ENCODE peak calls at places on chromosomes 2 and 18, in four cellular contexts. Q, D, P and H are unnamed samples. For H3K27me3, the result is how much of the 10 kb centered on the place peaks cover.

GRCh38 chr2:175049671-175050070 is 44.5 kb upstream of the CHN1 start:
- DNase-seq in Q (no peak), D (no peak), P (no peak), H (peak)

GRCh38 chr2:36455011-36455410 is 99.4 kb downstream of the CRIM1 start:
- DNase-seq in Q (no peak), D (no peak), P (no peak), H (no peak)

GRCh38 chr2:1769703-1770422 is 25.5 kb upstream of the PXDN start:
- DNase-seq in Q (peak), D (peak), P (peak), H (peak)

GRCh38 chr2:193276069-193276468 is 1081.3 kb upstream of the TMEFF2 start:
- DNase-seq in Q (no peak), D (no peak), P (no peak), H (no peak)

GRCh38 chr2:118667366-118667765 is 180.1 kb downstream of the EN1 start:
- DNase-seq in Q (no peak), D (no peak), P (no peak), H (peak)

GRCh38 chr18:78073275-78073674 is 823.6 kb downstream of the GALR1 start:
- DNase-seq in Q (no peak), D (no peak), P (peak), H (no peak)

GRCh38 chr2:170973225-170973491 is 44.1 kb downstream of the GORASP2 start:
- DNase-seq in Q (no peak), D (no peak), P (no peak), H (no peak)

GRCh38 chr2:109435866-109436634 is 177.7 kb downstream of the SEPTIN10 start:
- DNase-seq in Q (no peak), D (no peak), P (no peak), H (peak)

GRCh38 chr2:74178211-74179062 is at the start of gene MOB1A:
- DNase-seq in Q (peak), D (peak), P (peak), H (peak)

GRCh38 chr2:73103018-73103542 is 9.7 kb downstream of the RAB11FIP5 start:
- DNase-seq in Q (no peak), D (peak), P (no peak), H (no peak)

GRCh38 chr18:3995476-3996102 is 459.5 kb downstream of the DLGAP1 start:
- DNase-seq in Q (peak), D (peak), P (peak), H (peak)

GRCh38 chr18:31281437-31281836 is 36.5 kb upstream of the DSG1 start:
- DNase-seq in Q (no peak), D (no peak), P (no peak), H (no peak)

GRCh38 chr2:112942654-112943002 is 31.7 kb downstream of the IL37 start:
- DNase-seq in Q (no peak), D (no peak), P (peak), H (no peak)

GRCh38 chr2:196170202-196170680 is 1.1 kb downstream of the STK17B start:
- DNase-seq in Q (peak), D (peak), P (peak), H (peak)

GRCh38 chr2:217162533-217162932 is 302.7 kb upstream of the TNP1 start:
- DNase-seq in Q (no peak), D (no peak), P (peak), H (peak)

GRCh38 chr2:130913891-130914290 is 77.2 kb downstream of the ARHGEF4 start:
- DNase-seq in Q (no peak), D (no peak), P (no peak), H (no peak)

GRCh38 chr2:64939332-64939917 is 49.8 kb upstream of the SLC1A4 start:
- DNase-seq in Q (no peak), D (no peak), P (no peak), H (no peak)

GRCh38 chr18:65415167-65415566 is 335.6 kb upstream of the CDH7 start:
- DNase-seq in Q (no peak), D (no peak), P (no peak), H (no peak)

GRCh38 chr2:121018136-121019057 is 266.6 kb downstream of the TFCP2L1 start:
- DNase-seq in Q (no peak), D (no peak), P (no peak), H (peak)

GRCh38 chr2:39704540-39704939 is 38.8 kb downstream of the TMEM178A start:
- DNase-seq in Q (no peak), D (no peak), P (no peak), H (no peak)

GRCh38 chr2:73984922-73985317 is 210 bp downstream of the TET3 start:
- DNase-seq in Q (peak), D (peak), P (peak), H (no peak)

GRCh38 chr2:175154670-175155082 is 13.3 kb downstream of the ATF2 start:
- DNase-seq in Q (no peak), D (no peak), P (no peak), H (peak)

GRCh38 chr18:79534356-79534755 is 138.6 kb downstream of the NFATC1 start:
- DNase-seq in Q (no peak), D (no peak), P (no peak), H (no peak)

GRCh38 chr2:181354626-181355025 is 102.6 kb upstream of the ITGA4 start:
- DNase-seq in Q (no peak), D (no peak), P (no peak), H (peak)

GRCh38 chr2:157404363-157404762 is 39.5 kb downstream of the CYTIP start:
- DNase-seq in Q (no peak), D (no peak), P (no peak), H (peak)

GRCh38 chr18:80170395-80171094 is 61.5 kb downstream of the ADNP2 start:
- DNase-seq in Q (no peak), D (no peak), P (no peak), H (no peak)

GRCh38 chr18:41982942-41983660 is 28.1 kb downstream of the PIK3C3 start:
- DNase-seq in Q (no peak), D (no peak), P (no peak), H (peak)

GRCh38 chr2:149585317-149585885 is 2.2 kb downstream of the MMADHC start:
- DNase-seq in Q (no peak), D (no peak), P (no peak), H (no peak)

GRCh38 chr2:225009768-225010167 is 32.5 kb downstream of the DOCK10 start:
- DNase-seq in Q (no peak), D (no peak), P (no peak), H (no peak)

GRCh38 chr2:47682231-47682749 is 100.7 kb upstream of the MSH6 start:
- DNase-seq in Q (no peak), D (no peak), P (no peak), H (no peak)

GRCh38 chr2:102473020-102473419 is at the start of gene SLC9A4:
- DNase-seq in Q (peak), D (peak), P (peak), H (peak)

GRCh38 chr2:31108887-31109286 is 29.4 kb downstream of the GALNT14 start:
- DNase-seq in Q (no peak), D (no peak), P (no peak), H (no peak)

GRCh38 chr2:221965806-221966205 is 333.0 kb downstream of the PAX3 start:
- DNase-seq in Q (no peak), D (no peak), P (no peak), H (no peak)

DNA sequence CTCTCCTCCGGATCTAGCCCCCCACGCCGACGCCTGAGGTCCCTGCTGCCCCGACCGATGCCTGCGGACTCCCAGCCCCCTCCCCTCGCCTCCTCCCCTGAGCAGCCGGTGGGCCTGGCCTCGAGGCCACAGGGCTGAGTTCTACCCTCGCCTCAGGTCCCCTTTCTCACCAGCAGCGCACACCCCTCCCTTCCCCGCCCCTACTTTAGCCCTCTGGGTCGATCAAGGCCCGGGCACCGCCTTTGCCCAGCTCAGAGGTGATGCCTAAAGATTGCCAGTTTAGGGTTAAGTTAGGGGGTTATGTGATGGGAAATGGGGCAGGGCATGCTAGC is 5.7 kb upstream of the SIX3 start:
- DNase-seq in Q (no peak), D (no peak), P (no peak), H (no peak)
- H3K27me3 ChIP-seq in Q (under half), D (half or more), P (half or more), H (half or more)

GRCh38 chr2:114424699-114425098 is 17.7 kb upstream of the DPP10 start:
- DNase-seq in Q (no peak), D (no peak), P (no peak), H (no peak)

GRCh38 chr2:114426111-114426510 is 16.3 kb upstream of the DPP10 start:
- DNase-seq in Q (no peak), D (no peak), P (no peak), H (no peak)

GRCh38 chr2:114426756-114427155 is 15.7 kb upstream of the DPP10 start:
- DNase-seq in Q (no peak), D (no peak), P (no peak), H (no peak)

GRCh38 chr2:114421781-114422180 is 20.7 kb upstream of the DPP10 start:
- DNase-seq in Q (no peak), D (no peak), P (no peak), H (no peak)
- H3K27me3 ChIP-seq in Q (under half), D (under half), P (under half), H (under half)

GRCh38 chr2:235056768-235057167 is 105.0 kb downstream of the SH3BP4 start:
- DNase-seq in Q (no peak), D (no peak), P (no peak), H (no peak)

GRCh38 chr2:235053649-235054048 is 101.8 kb downstream of the SH3BP4 start:
- DNase-seq in Q (no peak), D (no peak), P (no peak), H (no peak)

GRCh38 chr2:235054919-235055318 is 103.1 kb downstream of the SH3BP4 start:
- DNase-seq in Q (no peak), D (no peak), P (no peak), H (no peak)

GRCh38 chr2:235054497-235054896 is 102.7 kb downstream of the SH3BP4 start:
- DNase-seq in Q (no peak), D (no peak), P (no peak), H (peak)

GRCh38 chr2:235055891-235056516 is 104.2 kb downstream of the SH3BP4 start:
- DNase-seq in Q (peak), D (peak), P (peak), H (no peak)
- H3K27me3 ChIP-seq in Q (under half), D (under half), P (under half), H (under half)

GRCh38 chr18:24731158-24731557 is 270.7 kb downstream of the HRH4 start:
- DNase-seq in Q (no peak), D (no peak), P (no peak), H (no peak)

GRCh38 chr18:24734058-24734457 is 273.6 kb downstream of the HRH4 start:
- DNase-seq in Q (no peak), D (no peak), P (peak), H (peak)

GRCh38 chr18:24727685-24728084 is 267.2 kb downstream of the HRH4 start:
- DNase-seq in Q (no peak), D (no peak), P (no peak), H (no peak)

GRCh38 chr18:24735504-24736243 is 275.2 kb downstream of the HRH4 start:
- DNase-seq in Q (no peak), D (no peak), P (no peak), H (no peak)

GRCh38 chr18:24731981-24732380 is 271.5 kb downstream of the HRH4 start:
- DNase-seq in Q (no peak), D (no peak), P (no peak), H (no peak)
- H3K27me3 ChIP-seq in Q (under half), D (under half), P (under half), H (under half)

DNA sequence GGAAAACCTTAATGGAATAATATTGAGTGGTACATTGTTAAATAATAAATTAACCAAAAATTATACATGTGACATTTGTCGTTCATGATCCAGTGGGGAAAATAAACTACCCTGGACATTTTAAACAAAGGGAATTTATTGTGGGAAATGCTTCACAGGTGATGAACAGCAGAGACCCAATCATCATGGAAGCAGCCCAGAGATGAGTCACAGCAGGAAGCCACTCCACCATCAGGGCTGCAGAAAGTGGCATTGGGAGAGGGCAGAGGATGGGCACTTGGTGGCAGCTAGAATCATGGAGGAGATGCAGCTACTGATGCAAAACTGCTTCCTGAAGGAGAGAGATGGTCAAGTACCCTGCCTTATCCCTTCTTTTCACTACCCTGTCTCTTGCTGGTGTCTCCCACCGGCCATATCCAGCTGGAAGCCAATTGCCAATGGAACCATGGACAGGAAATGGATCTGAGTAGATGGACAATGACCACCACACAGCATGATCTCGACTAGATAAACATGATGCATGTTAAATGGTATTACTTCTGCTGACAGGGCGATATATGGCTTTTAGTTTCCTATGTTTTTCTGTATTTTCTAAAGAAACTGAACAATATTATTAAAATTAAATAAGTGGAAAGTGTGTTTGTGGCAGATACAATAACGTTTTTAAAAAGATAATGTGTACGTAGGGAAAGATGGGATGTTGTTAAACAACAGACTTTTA is 139.8 kb downstream of the RPIA start:
- DNase-seq in Q (no peak), D (no peak), P (no peak), H (no peak)
- H3K27me3 ChIP-seq in Q (under half), D (under half), P (under half), H (under half)